ENCODE peak calls at places on chromosomes 11 and 22, in ten cellular contexts. Q, L, T, F, O, E, V, P, Y and A are unnamed samples.
A peak's percentile ranks its signal among the peaks of the same experiment; 100 is the strongest.

GRCh38 chr22:38077096-38077495 is 6.9 kb downstream of the SLC16A8 start:
- DNase-seq in V (no peak), Q (no peak), P (no peak), F (no peak), L (no peak), E (no peak), T (no peak), O (no peak), Y (no peak), A (no peak)

GRCh38 chr11:13955971-13956421 is 6.5 kb upstream of the SPON1 start:
- DNase-seq in F (peak; percentile 45), L (peak; percentile 70), V (peak; percentile 55), Y (peak; percentile 30), E (peak; percentile 23), P (peak; percentile 79), Q (peak; percentile 71), O (peak; percentile 61), T (no peak), A (peak; percentile 41)

GRCh38 chr11:5803982-5804381 is 4.7 kb upstream of the OR52N2 start:
- DNase-seq in T (no peak), Q (no peak), Y (no peak), L (no peak), E (no peak), F (no peak), O (no peak), V (no peak), P (no peak), A (no peak)

GRCh38 chr11:118581057-118581456 is 8.8 kb downstream of the ARCN1 start:
- DNase-seq in Y (no peak), L (no peak), V (no peak), Q (no peak), F (no peak), T (no peak), O (no peak), E (no peak), P (no peak), A (no peak)

GRCh38 chr11:107961480-107961879 is 33.2 kb downstream of the RAB39A start:
- DNase-seq in E (no peak), P (no peak), L (no peak), T (no peak), O (no peak), Q (no peak), Y (no peak), F (no peak), V (no peak), A (no peak)

GRCh38 chr11:15816996-15817395 is 539.4 kb downstream of the SOX6 start:
- DNase-seq in Y (no peak), E (no peak), O (no peak), L (no peak), P (no peak), F (no peak), Q (peak; percentile 28), V (no peak), T (no peak), A (no peak)

GRCh38 chr11:113372317-113372716 is 15.3 kb upstream of the ANKK1 start:
- DNase-seq in V (no peak), T (no peak), L (no peak), O (no peak), P (no peak), Y (no peak), F (no peak), E (no peak), Q (peak; percentile 38), A (no peak)

GRCh38 chr11:72985645-72986044 is 156.5 kb downstream of the FCHSD2 start:
- DNase-seq in V (no peak), O (no peak), Q (peak; percentile 11), Y (no peak), F (no peak), L (no peak), T (no peak), P (no peak), E (no peak), A (no peak)

GRCh38 chr11:98561216-98561615 is 459.5 kb upstream of the CNTN5 start:
- DNase-seq in L (no peak), Y (no peak), T (no peak), O (no peak), E (no peak), V (no peak), Q (no peak), F (no peak), P (no peak), A (no peak)

GRCh38 chr11:30585892-30586250 is 282 bp downstream of the MPPED2 start:
- DNase-seq in O (no peak), Q (no peak), P (peak; percentile 76), T (no peak), V (peak; percentile 19), E (no peak), L (peak; percentile 28), Y (no peak), F (peak; percentile 4), A (peak; percentile 70)

GRCh38 chr22:20080776-20081654 is 974 bp downstream of the DGCR8 start:
- DNase-seq in E (no peak), Y (no peak), O (peak; percentile 81), T (peak; percentile 46), P (peak; percentile 40), F (peak; percentile 32), V (peak; percentile 35), L (peak; percentile 45), Q (peak; percentile 67), A (no peak)

GRCh38 chr22:26648011-26648497 is 9.3 kb upstream of the MIAT start:
- DNase-seq in L (no peak), P (no peak), Q (no peak), E (no peak), Y (no peak), T (no peak), O (no peak), F (peak; percentile 61), V (no peak), A (no peak)

GRCh38 chr11:58639103-58639502 is 16.6 kb downstream of the CNTF start:
- DNase-seq in O (no peak), P (no peak), E (no peak), F (no peak), Q (no peak), T (no peak), Y (no peak), L (no peak), V (no peak), A (no peak)

GRCh38 chr11:75476716-75477613 is 44.0 kb upstream of the KLHL35 start:
- DNase-seq in Y (no peak), T (no peak), L (no peak), Q (no peak), P (no peak), E (no peak), O (no peak), F (no peak), V (no peak), A (peak; percentile 90)

GRCh38 chr22:43819691-43820670 is 7.9 kb upstream of the EFCAB6 start:
- DNase-seq in E (no peak), V (no peak), L (no peak), O (no peak), T (no peak), Y (no peak), Q (no peak), P (no peak), F (no peak), A (no peak)

GRCh38 chr11:12893787-12894672 is 115.1 kb upstream of the RASSF10 start:
- DNase-seq in P (peak; percentile 82), O (peak; percentile 68), F (peak; percentile 45), E (peak; percentile 7), Q (peak; percentile 52), Y (peak; percentile 30), T (peak; percentile 53), V (peak; percentile 69), L (peak; percentile 64), A (peak; percentile 76)

GRCh38 chr11:86938900-86939880 is 16.0 kb downstream of the FZD4 start:
- DNase-seq in Q (peak; percentile 68), Y (no peak), E (peak; percentile 46), T (peak; percentile 57), P (no peak), O (peak; percentile 59), L (peak; percentile 49), F (peak; percentile 68), V (no peak), A (no peak)

GRCh38 chr11:67583319-67584204 is at the start of gene GSTP1:
- DNase-seq in P (peak; percentile 96), F (peak; percentile 91), L (peak; percentile 94), Q (peak; percentile 88), O (peak; percentile 93), V (peak; percentile 93), E (peak; percentile 97), Y (peak; percentile 66), T (peak; percentile 83), A (peak; percentile 91)

GRCh38 chr11:134008593-134008992 is 51.8 kb upstream of the IGSF9B start:
- DNase-seq in V (no peak), O (no peak), Y (no peak), Q (no peak), E (no peak), F (no peak), P (no peak), T (no peak), L (no peak), A (no peak)

GRCh38 chr11:69304686-69305085 is 10.7 kb downstream of the MYEOV start:
- DNase-seq in Y (no peak), V (no peak), O (no peak), Q (no peak), P (no peak), E (no peak), T (peak; percentile 91), L (no peak), F (no peak), A (no peak)

GRCh38 chr22:23692598-23693291 is 1.9 kb downstream of the RGL4 start:
- DNase-seq in Y (no peak), T (no peak), Q (no peak), L (no peak), P (no peak), E (no peak), V (no peak), O (no peak), F (no peak), A (no peak)

GRCh38 chr11:65370659-65371049 is 11.8 kb downstream of the SLC25A45 start:
- DNase-seq in V (no peak), O (no peak), P (no peak), T (no peak), L (no peak), Y (no peak), Q (no peak), E (no peak), F (no peak), A (no peak)

GRCh38 chr11:118998822-118999221 is 884 bp downstream of the CENATAC start:
- DNase-seq in V (no peak), T (no peak), E (no peak), O (peak; percentile 91), Q (peak; percentile 72), F (no peak), Y (no peak), L (peak; percentile 51), P (no peak), A (no peak)

GRCh38 chr22:48245119-48245485 is 1482.7 kb downstream of the TBC1D22A start:
- DNase-seq in L (no peak), V (no peak), Y (no peak), F (no peak), E (no peak), T (no peak), O (no peak), P (no peak), Q (no peak), A (no peak)

GRCh38 chr11:58490827-58491226 is 17.1 kb downstream of the OR5B21 start:
- DNase-seq in V (no peak), P (no peak), T (no peak), F (peak; percentile 11), Q (no peak), E (no peak), O (no peak), Y (no peak), L (no peak), A (no peak)

GRCh38 chr11:65501530-65502273 is 2.9 kb downstream of the MALAT1 start:
- DNase-seq in F (peak; percentile 71), E (no peak), O (peak; percentile 52), L (no peak), P (no peak), Y (no peak), V (no peak), Q (peak; percentile 56), T (peak; percentile 38), A (peak; percentile 35)